ENCODE peak calls at places on chromosomes 5 and 9, in six cellular contexts. G is GM13977, H is heart right ventricle, V is A549, N is ascending aorta, S is psoas muscle. K is an unnamed sample.

GRCh38 chr5:150554857-150555256 is 46.9 kb downstream of the NDST1 start:
- DNase-seq in G (no peak), N (no peak), V (no peak), H (no peak), S (no peak), K (no peak)

GRCh38 chr5:142143878-142144277 is 35.3 kb downstream of the NDFIP1 start:
- DNase-seq in G (peak; percentile 48), V (peak; percentile 40), H (no peak), S (no peak), N (no peak), K (no peak)

GRCh38 chr5:31626604-31627234 is 12.2 kb upstream of the PDZD2 start:
- DNase-seq in G (no peak), S (no peak), H (no peak), N (no peak), V (no peak), K (no peak)

GRCh38 chr9:128218518-128219389 is 15.6 kb downstream of the DNM1 start:
- DNase-seq in H (peak; percentile 92), S (peak; percentile 94), N (peak; percentile 74), V (peak; percentile 96), G (peak; percentile 98), K (peak; percentile 74)

GRCh38 chr5:172162348-172162747 is 25.7 kb downstream of the STK10 start:
- DNase-seq in N (no peak), S (no peak), H (no peak), G (no peak), V (no peak), K (no peak)

GRCh38 chr9:71783120-71783523 is 14.8 kb upstream of the CEMIP2 start:
- DNase-seq in H (peak; percentile 6), N (peak; percentile 23), G (no peak), S (no peak), V (no peak), K (no peak)

GRCh38 chr5:156819537-156819936 is 30.6 kb upstream of the PPP1R2B start:
- DNase-seq in N (no peak), S (no peak), H (no peak), G (no peak), V (no peak), K (no peak)

GRCh38 chr9:108607607-108608006 is 248.2 kb downstream of the ACTL7B start:
- DNase-seq in G (no peak), S (no peak), H (no peak), V (no peak), N (no peak), K (no peak)

GRCh38 chr5:177491429-177491945 is 5.9 kb downstream of the PDLIM7 start:
- DNase-seq in V (peak; percentile 78), H (no peak), N (no peak), S (peak; percentile 56), G (peak; percentile 55), K (peak; percentile 57)

GRCh38 chr9:92140074-92140753 is 25.0 kb upstream of the SPTLC1 start:
- DNase-seq in G (peak; percentile 83), V (peak; percentile 73), N (no peak), S (peak; percentile 73), H (peak; percentile 66), K (peak; percentile 59)

GRCh38 chr9:123337971-123338370 is 18.0 kb upstream of the CRB2 start:
- DNase-seq in V (no peak), G (no peak), S (no peak), N (no peak), H (no peak), K (no peak)

GRCh38 chr5:181207214-181207959 is 2.4 kb upstream of the TRIM7 start:
- DNase-seq in N (no peak), V (peak; percentile 60), G (peak; percentile 73), H (peak; percentile 78), S (peak; percentile 80), K (no peak)

GRCh38 chr5:169161022-169161680 is 139.8 kb downstream of the SLIT3 start:
- DNase-seq in N (no peak), S (peak; percentile 47), V (peak; percentile 75), G (no peak), H (peak; percentile 16), K (no peak)

GRCh38 chr5:96387616-96388015 is 45.4 kb downstream of the PCSK1 start:
- DNase-seq in G (no peak), V (no peak), S (no peak), N (no peak), H (no peak), K (no peak)

GRCh38 chr5:66080664-66081063 is 63.4 kb upstream of the SREK1 start:
- DNase-seq in S (no peak), G (no peak), V (no peak), N (no peak), H (no peak), K (no peak)

GRCh38 chr5:114857951-114858401 is 311.7 kb downstream of the TRIM36 start:
- DNase-seq in V (no peak), G (no peak), H (no peak), S (peak; percentile 16), N (no peak), K (no peak)

GRCh38 chr9:136086951-136087740 is 7.9 kb downstream of the NACC2 start:
- DNase-seq in H (no peak), G (no peak), V (no peak), N (no peak), S (peak; percentile 10), K (no peak)

GRCh38 chr9:123048748-123049147 is 15.3 kb downstream of the GPR21 start:
- DNase-seq in N (no peak), V (no peak), S (no peak), G (no peak), H (no peak), K (no peak)

GRCh38 chr9:74236857-74237256 is 260.3 kb upstream of the RORB start:
- DNase-seq in S (no peak), V (no peak), G (no peak), N (no peak), H (no peak), K (no peak)

GRCh38 chr9:88776717-88777497 is 214.4 kb upstream of the S1PR3 start:
- DNase-seq in S (no peak), N (no peak), H (no peak), G (no peak), V (peak; percentile 44), K (no peak)

GRCh38 chr5:81750308-81751008 is 439 bp downstream of the SSBP2 start:
- DNase-seq in V (peak; percentile 26), S (no peak), G (peak; percentile 59), N (no peak), H (no peak), K (no peak)

DNA sequence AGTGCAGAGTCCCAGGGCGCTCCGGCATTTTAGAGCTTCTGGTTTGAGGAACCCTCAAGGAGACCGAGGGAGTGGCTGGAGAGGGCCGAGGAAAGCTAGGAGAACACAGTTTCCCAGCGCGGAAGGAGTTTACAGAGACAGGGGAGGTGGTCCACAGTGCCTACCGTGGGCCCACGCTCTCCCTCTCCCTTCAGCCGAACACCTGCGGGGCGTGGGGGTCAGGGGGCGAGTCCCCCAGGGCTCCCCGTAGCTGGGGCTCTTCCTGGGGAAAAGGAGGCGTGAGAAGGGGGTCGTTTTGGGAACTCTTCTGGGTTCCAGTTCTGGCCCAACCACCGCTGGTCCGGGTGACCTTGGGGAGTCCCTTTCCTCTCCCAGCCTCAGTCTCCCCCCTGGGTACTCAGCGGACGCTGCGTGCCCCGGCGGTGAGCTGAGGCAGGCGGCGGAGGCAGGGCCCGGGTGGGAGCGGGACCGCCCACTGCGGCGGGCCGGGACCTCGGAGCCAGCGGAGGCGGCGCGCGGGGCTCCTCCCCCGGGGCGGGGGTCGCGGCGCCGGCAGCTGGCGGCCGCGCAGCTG is 368 bp upstream of the FRMPD1 start:
- DNase-seq in N (no peak), H (no peak), S (no peak), G (no peak), V (no peak), K (no peak)
- TF ChIP-seq CTCF in N (peak; percentile 5), H (no peak), S (no peak), G (no peak), V (no peak), K (no peak)

DNA sequence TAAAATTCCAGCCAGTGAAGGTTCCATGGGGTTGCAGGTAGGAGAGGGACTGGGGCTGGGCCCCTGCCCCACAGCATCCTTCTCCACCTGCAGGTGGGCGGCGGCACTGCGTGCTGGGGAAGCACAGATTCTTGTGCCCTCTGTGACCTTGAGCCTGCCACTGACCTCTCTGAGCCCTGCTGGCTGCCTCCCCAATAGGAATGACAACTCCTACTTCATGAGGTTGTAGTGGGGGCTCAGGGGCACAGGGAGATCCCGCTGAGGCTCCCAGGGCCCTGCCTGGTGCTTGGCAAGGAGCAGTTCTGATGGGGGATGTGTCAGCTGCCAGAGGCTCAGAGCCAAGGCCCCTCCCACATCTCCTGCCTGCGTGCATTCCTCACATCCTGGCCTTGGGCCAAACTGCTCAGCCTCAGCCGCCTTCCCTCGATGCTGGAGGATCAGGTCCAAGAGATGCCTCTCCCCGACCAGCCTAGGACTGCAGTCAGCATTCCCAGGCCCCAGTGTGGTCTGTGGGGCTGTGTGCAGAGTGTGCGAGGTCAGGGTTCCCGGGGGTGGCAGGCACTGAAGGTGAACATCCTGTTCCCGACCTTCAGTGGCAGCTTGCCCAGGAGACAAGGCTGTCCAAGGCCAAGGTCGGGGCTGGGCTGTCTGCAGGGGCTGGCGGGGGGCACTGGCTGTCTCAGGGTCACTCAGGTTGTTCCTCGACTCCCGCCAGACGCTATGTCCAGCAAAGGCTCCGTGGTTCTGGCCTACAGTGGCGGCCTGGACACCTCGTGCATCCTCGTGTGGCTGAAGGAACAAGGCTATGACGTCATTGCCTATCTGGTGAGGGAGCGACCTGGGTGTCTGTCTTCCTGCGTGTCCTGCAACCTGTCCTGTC is 7.0 kb downstream of the ASS1 start:
- DNase-seq in N (no peak), V (peak; percentile 78), H (peak; percentile 88), S (peak; percentile 83), G (no peak), K (no peak)
- TF ChIP-seq CTCF in N (peak; percentile 18), V (peak; percentile 38), H (peak; percentile 56), S (no peak), G (peak; percentile 19), K (peak; percentile 19)

GRCh38 chr5:37791321-37791720 is 48.5 kb downstream of the GDNF start:
- DNase-seq in G (no peak), S (no peak), V (no peak), H (no peak), N (no peak), K (no peak)

GRCh38 chr5:37787742-37788141 is 52.1 kb downstream of the GDNF start:
- DNase-seq in S (no peak), N (no peak), G (no peak), V (no peak), H (no peak), K (no peak)

GRCh38 chr5:37789991-37790390 is 49.9 kb downstream of the GDNF start:
- DNase-seq in V (no peak), N (no peak), S (no peak), H (no peak), G (no peak), K (no peak)

GRCh38 chr5:37792976-37793328 is 46.9 kb downstream of the GDNF start:
- DNase-seq in S (no peak), V (no peak), N (no peak), H (no peak), G (no peak), K (no peak)
- TF ChIP-seq CTCF in S (no peak), V (no peak), N (no peak), H (no peak), G (no peak), K (no peak)

GRCh38 chr9:126217797-126218196 is 108.8 kb upstream of the MVB12B start:
- DNase-seq in N (no peak), H (no peak), V (no peak), S (no peak), G (no peak), K (no peak)

GRCh38 chr9:126218726-126219125 is 107.9 kb upstream of the MVB12B start:
- DNase-seq in S (no peak), V (no peak), G (no peak), H (no peak), N (no peak), K (no peak)

GRCh38 chr9:126219166-126219565 is 107.5 kb upstream of the MVB12B start:
- DNase-seq in S (no peak), G (no peak), N (no peak), V (no peak), H (no peak), K (no peak)

GRCh38 chr9:126221480-126221879 is 105.1 kb upstream of the MVB12B start:
- DNase-seq in S (no peak), G (no peak), H (no peak), N (no peak), V (no peak), K (no peak)

GRCh38 chr9:126219717-126220116 is 106.9 kb upstream of the MVB12B start:
- DNase-seq in S (no peak), G (no peak), N (no peak), H (no peak), V (no peak), K (no peak)
- TF ChIP-seq CTCF in S (no peak), G (no peak), N (no peak), H (no peak), V (no peak), K (no peak)